ENCODE peak calls at places on chromosome 2, in six cellular contexts. O is BE2C; Y is small intestine; J is CD8-positive, alpha-beta T cell; P is gastrocnemius medialis; V is lung. X is an unnamed sample.

GRCh38 chr2:67340118-67341011 is 56.8 kb upstream of the ETAA1 start:
- DNase-seq in P (no peak), V (no peak), J (no peak), Y (no peak), O (no peak), X (no peak)

GRCh38 chr2:226440119-226440917 is 359.3 kb downstream of the IRS1 start:
- DNase-seq in V (no peak), J (no peak), P (no peak), O (no peak), Y (no peak), X (no peak)

GRCh38 chr2:75491129-75491753 is 69.5 kb downstream of the EVA1A start:
- DNase-seq in V (no peak), O (no peak), P (no peak), Y (no peak), J (no peak), X (no peak)

GRCh38 chr2:237763812-237764211 is 34.8 kb upstream of the RBM44 start:
- DNase-seq in Y (no peak), O (no peak), V (no peak), J (no peak), P (no peak), X (no peak)

GRCh38 chr2:108893277-108893676 is 95.7 kb downstream of the EDAR start:
- DNase-seq in Y (no peak), J (no peak), O (no peak), P (no peak), V (no peak), X (no peak)

GRCh38 chr2:181273986-181274385 is 183.2 kb upstream of the ITGA4 start:
- DNase-seq in O (no peak), P (no peak), V (no peak), J (no peak), Y (no peak), X (no peak)

GRCh38 chr2:27262379-27263286 is at the start of gene SLC30A3:
- DNase-seq in P (peak; percentile 28), V (peak; percentile 58), O (peak; percentile 50), Y (peak; percentile 60), J (peak; percentile 52), X (peak; percentile 70)

GRCh38 chr2:127217470-127218325 is 2.4 kb downstream of the CYP27C1 start:
- DNase-seq in O (no peak), Y (no peak), J (no peak), V (no peak), P (no peak), X (no peak)

GRCh38 chr2:8674420-8675009 is 7.3 kb upstream of the ID2 start:
- DNase-seq in P (no peak), J (no peak), O (no peak), Y (no peak), V (no peak), X (no peak)

GRCh38 chr2:85033388-85033787 is 62.4 kb downstream of the KCMF1 start:
- DNase-seq in J (no peak), Y (no peak), V (no peak), O (no peak), P (no peak), X (no peak)

GRCh38 chr2:15893689-15894325 is 46.5 kb upstream of the MYCN start:
- DNase-seq in J (no peak), P (no peak), O (no peak), V (no peak), Y (no peak), X (no peak)

GRCh38 chr2:240876035-240876474 is 7.4 kb downstream of the AGXT start:
- DNase-seq in O (no peak), V (no peak), Y (no peak), P (no peak), J (no peak), X (no peak)
- H3K27me3 ChIP-seq in O (no peaks in the 10 kb centered on the region), V (no peaks in the 10 kb centered on the region), Y (no peaks in the 10 kb centered on the region), P (no peaks in the 10 kb centered on the region), J (no peaks in the 10 kb centered on the region), X (peaks cover 36% of the 10 kb centered on the region)

GRCh38 chr2:7007846-7008741 is 90.9 kb downstream of the RNF144A start:
- DNase-seq in P (peak; percentile 93), V (peak; percentile 71), Y (peak; percentile 11), O (peak; percentile 93), J (no peak), X (peak; percentile 90)

GRCh38 chr2:7007488-7007845 is 90.3 kb downstream of the RNF144A start:
- DNase-seq in J (no peak), P (no peak), O (no peak), V (no peak), Y (no peak), X (no peak)

GRCh38 chr2:7010376-7010775 is 93.2 kb downstream of the RNF144A start:
- DNase-seq in O (no peak), P (peak; percentile 33), J (no peak), Y (no peak), V (no peak), X (peak; percentile 44)

GRCh38 chr2:7011376-7012083 is 94.3 kb downstream of the RNF144A start:
- DNase-seq in J (no peak), O (no peak), Y (no peak), P (no peak), V (no peak), X (no peak)

DNA sequence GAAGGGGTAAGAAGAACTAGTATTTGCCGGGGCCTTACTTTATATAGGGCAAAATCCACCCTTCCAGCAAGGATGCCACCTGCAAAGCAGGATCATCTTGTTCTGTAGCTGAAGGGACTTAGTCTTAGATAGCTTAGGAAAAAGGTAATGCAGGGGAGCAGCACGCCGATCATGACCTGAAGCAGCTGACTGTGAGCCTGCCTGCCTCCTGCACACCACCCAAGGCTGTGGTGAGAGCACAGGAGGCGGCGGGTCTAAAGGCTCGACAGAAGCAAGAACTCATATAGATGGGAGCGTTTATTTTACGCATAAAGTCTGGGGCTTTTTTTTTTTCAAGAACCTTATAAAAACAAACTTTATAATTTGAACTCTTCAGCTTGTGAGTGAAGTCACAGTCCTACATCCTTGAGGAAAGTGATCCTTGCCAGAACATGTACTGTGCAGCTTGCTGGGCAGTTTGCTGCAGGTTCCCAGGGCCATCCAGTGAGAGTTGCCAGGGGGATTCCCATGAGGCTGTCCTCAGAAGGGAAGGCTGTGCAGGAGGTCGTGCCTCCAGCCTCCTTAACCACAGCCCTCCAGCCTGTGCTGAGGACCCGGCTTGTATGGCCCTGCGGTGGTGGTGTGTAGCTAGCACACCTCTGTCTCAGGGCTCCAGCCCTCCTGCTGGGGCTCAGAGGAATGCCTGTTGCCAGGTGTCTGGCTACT is 92.1 kb downstream of the RNF144A start:
- DNase-seq in P (no peak), V (no peak), O (no peak), J (no peak), Y (no peak), X (no peak)
- H3K4me1 ChIP-seq in P (peaks cover 50% of the 10 kb centered on the region), V (peaks cover 11% of the 10 kb centered on the region), O (peaks cover 60% of the 10 kb centered on the region), J (no peaks in the 10 kb centered on the region), Y (no peaks in the 10 kb centered on the region), X (peaks cover 31% of the 10 kb centered on the region)

GRCh38 chr2:170822292-170822884 is 5.7 kb downstream of the GAD1 start:
- DNase-seq in P (no peak), J (no peak), Y (no peak), V (no peak), O (no peak), X (no peak)

GRCh38 chr2:170822885-170823799 is 6.5 kb downstream of the GAD1 start:
- DNase-seq in Y (no peak), V (no peak), P (no peak), J (no peak), O (no peak), X (no peak)

GRCh38 chr2:170820647-170821630 is 4.3 kb downstream of the GAD1 start:
- DNase-seq in Y (peak; percentile 58), O (no peak), J (no peak), P (no peak), V (no peak), X (no peak)

GRCh38 chr2:170819941-170820646 is 3.4 kb downstream of the GAD1 start:
- DNase-seq in J (no peak), V (no peak), P (no peak), O (no peak), Y (no peak), X (no peak)

DNA sequence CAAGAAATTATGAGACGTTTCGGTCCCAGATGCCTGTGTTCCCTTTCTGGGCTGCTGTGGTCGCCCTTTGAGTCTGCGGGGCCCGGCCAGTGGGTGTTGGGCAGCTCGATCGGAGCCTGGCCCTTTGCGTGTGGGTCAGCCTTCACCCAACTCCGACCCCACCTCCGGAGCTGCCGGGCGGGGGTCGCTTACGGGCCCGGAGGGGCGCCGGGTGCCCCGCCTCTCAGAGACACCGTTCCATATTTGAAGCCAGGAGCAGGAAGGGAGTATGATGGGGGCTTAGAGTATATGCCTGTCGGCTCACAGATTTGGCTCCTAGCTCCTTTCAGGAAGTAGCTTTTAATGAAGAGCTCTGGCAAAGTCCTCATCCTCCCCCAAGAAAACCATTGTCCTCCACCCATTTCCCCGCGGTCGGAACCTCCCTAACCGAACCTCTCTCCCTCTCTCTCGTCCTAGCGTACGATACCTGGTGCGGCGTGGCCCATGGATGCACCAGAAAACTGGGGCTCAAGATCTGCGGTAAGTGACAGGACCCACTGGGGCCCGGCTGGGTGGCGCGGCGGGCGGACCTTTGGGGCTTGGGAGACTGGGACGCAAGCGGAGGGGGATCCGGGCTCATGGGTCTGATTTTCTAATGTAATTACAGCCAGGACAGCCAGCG is 5.1 kb downstream of the GAD1 start:
- DNase-seq in J (no peak), O (no peak), V (no peak), Y (no peak), P (no peak), X (no peak)
- H3K4me3 ChIP-seq in J (peak overlapping the region; percentile 53), O (no peak overlapping the region), V (no peak overlapping the region), Y (no peak overlapping the region), P (peak overlapping the region; percentile 52), X (peak overlapping the region; percentile 58)

GRCh38 chr2:217184242-217184641 is 324.4 kb upstream of the TNP1 start:
- DNase-seq in V (no peak), O (no peak), J (no peak), P (no peak), Y (no peak), X (no peak)

GRCh38 chr2:217186152-217186551 is 326.3 kb upstream of the TNP1 start:
- DNase-seq in Y (no peak), O (no peak), V (no peak), J (no peak), P (peak; percentile 26), X (peak; percentile 74)

GRCh38 chr2:217183471-217183870 is 323.6 kb upstream of the TNP1 start:
- DNase-seq in Y (no peak), V (no peak), J (no peak), O (no peak), P (no peak), X (no peak)

GRCh38 chr2:217186565-217187218 is 326.8 kb upstream of the TNP1 start:
- DNase-seq in O (no peak), V (no peak), J (no peak), Y (no peak), P (peak; percentile 37), X (peak; percentile 76)

GRCh38 chr2:217185265-217185995 is 325.6 kb upstream of the TNP1 start:
- DNase-seq in O (no peak), P (no peak), V (no peak), Y (no peak), J (no peak), X (no peak)
- H3K27me3 ChIP-seq in O (no peaks in the 10 kb centered on the region), P (no peaks in the 10 kb centered on the region), V (no peaks in the 10 kb centered on the region), Y (no peaks in the 10 kb centered on the region), J (no peaks in the 10 kb centered on the region), X (no peaks in the 10 kb centered on the region)